ENCODE peak calls at places on chromosomes 5 and 9, in six cellular contexts. I is trophoblast cell, P is IMR-90, N is neuronal stem cell, V is H9, Q is H1. A is an unnamed sample.

GRCh38 chr5:59746261-59746765 is 147.2 kb downstream of the PDE4D start:
- DNase-seq in I (no peak), P (peak), N (no peak), V (no peak), Q (no peak), A (peak)

GRCh38 chr9:3525088-3525835 is 539 bp downstream of the RFX3 start:
- DNase-seq in I (no peak), P (no peak), N (no peak), V (no peak), Q (no peak), A (no peak)

GRCh38 chr5:144421411-144421810 is 250.7 kb downstream of the KCTD16 start:
- DNase-seq in I (peak), P (no peak), N (no peak), V (no peak), Q (no peak), A (peak)

GRCh38 chr5:137622850-137623249 is 113.0 kb downstream of the KLHL3 start:
- DNase-seq in I (peak), P (no peak), N (no peak), V (no peak), Q (no peak), A (no peak)

GRCh38 chr5:134609232-134609851 is 23.3 kb downstream of the SAR1B start:
- DNase-seq in I (no peak), P (no peak), N (no peak), V (no peak), Q (no peak), A (no peak)

GRCh38 chr9:97528529-97529230 is 27.2 kb downstream of the TMOD1 start:
- DNase-seq in I (peak), P (no peak), N (no peak), V (peak), Q (peak), A (no peak)

GRCh38 chr5:79983618-79984017 is 7.4 kb downstream of the MTX3 start:
- DNase-seq in I (no peak), P (no peak), N (no peak), V (no peak), Q (no peak), A (no peak)

GRCh38 chr5:122081541-122081940 is 3.5 kb upstream of the LOX start:
- DNase-seq in I (no peak), P (no peak), N (no peak), V (no peak), Q (no peak), A (no peak)

GRCh38 chr5:180343110-180343845 is 9.9 kb downstream of the GFPT2 start:
- DNase-seq in I (no peak), P (peak), N (no peak), V (peak), Q (peak), A (peak)

GRCh38 chr5:143933434-143933833 is 121.5 kb downstream of the HMHB1 start:
- DNase-seq in I (peak), P (no peak), N (no peak), V (no peak), Q (no peak), A (no peak)

GRCh38 chr9:114691046-114691955 is 9.3 kb upstream of the TEX48 start:
- DNase-seq in I (no peak), P (peak), N (no peak), V (no peak), Q (no peak), A (peak)

GRCh38 chr9:137437691-137438590 is 3.2 kb downstream of the ENTPD8 start:
- DNase-seq in I (no peak), P (no peak), N (no peak), V (no peak), Q (no peak), A (no peak)

GRCh38 chr5:146586752-146587151 is 70.8 kb upstream of the GPR151 start:
- DNase-seq in I (no peak), P (no peak), N (no peak), V (no peak), Q (no peak), A (no peak)

GRCh38 chr5:178207183-178207916 is 3.0 kb downstream of the HNRNPAB start:
- DNase-seq in I (no peak), P (peak), N (no peak), V (no peak), Q (no peak), A (no peak)

GRCh38 chr9:88949425-88949824 is 41.8 kb upstream of the S1PR3 start:
- DNase-seq in I (no peak), P (peak), N (no peak), V (no peak), Q (no peak), A (peak)

GRCh38 chr9:118170032-118170955 is 466.1 kb downstream of the TLR4 start:
- DNase-seq in I (peak), P (no peak), N (peak), V (peak), Q (peak), A (peak)

GRCh38 chr5:43592363-43592762 is 10.6 kb upstream of the NNT start:
- DNase-seq in I (no peak), P (no peak), N (no peak), V (no peak), Q (no peak), A (no peak)

GRCh38 chr9:96782241-96782640 is 4.4 kb upstream of the ZNF510 start:
- DNase-seq in I (no peak), P (no peak), N (no peak), V (no peak), Q (no peak), A (no peak)

GRCh38 chr9:4298255-4299005 is 1.4 kb downstream of the GLIS3 start:
- DNase-seq in I (peak), P (peak), N (no peak), V (peak), Q (no peak), A (peak)

GRCh38 chr5:97400537-97400936 is 217.5 kb upstream of the RIOK2 start:
- DNase-seq in I (no peak), P (no peak), N (peak), V (no peak), Q (peak), A (no peak)

GRCh38 chr5:132886064-132886823 is 12.8 kb downstream of the LEAP2 start:
- DNase-seq in I (no peak), P (no peak), N (no peak), V (no peak), Q (no peak), A (no peak)

GRCh38 chr5:76332102-76332501 is 71.0 kb upstream of the IQGAP2 start:
- DNase-seq in I (no peak), P (no peak), N (no peak), V (no peak), Q (no peak), A (no peak)

GRCh38 chr5:6717247-6717646 is 4.0 kb downstream of the TENT4A start:
- DNase-seq in I (no peak), P (no peak), N (no peak), V (no peak), Q (no peak), A (no peak)

GRCh38 chr9:126915281-126915816 is 767 bp downstream of the RALGPS1 start:
- DNase-seq in I (peak), P (no peak), N (peak), V (peak), Q (no peak), A (no peak)

GRCh38 chr5:128109138-128109537 is 25.6 kb downstream of the SLC12A2 start:
- DNase-seq in I (no peak), P (no peak), N (no peak), V (no peak), Q (no peak), A (no peak)

GRCh38 chr5:112660359-112660758 is 77.3 kb upstream of the APC start:
- DNase-seq in I (no peak), P (no peak), N (no peak), V (no peak), Q (no peak), A (no peak)

GRCh38 chr9:127540664-127541041 is 71.4 kb upstream of the STXBP1 start:
- DNase-seq in I (no peak), P (no peak), N (no peak), V (peak), Q (no peak), A (peak)

GRCh38 chr5:96381526-96381925 is 51.5 kb downstream of the PCSK1 start:
- DNase-seq in I (no peak), P (no peak), N (no peak), V (no peak), Q (no peak), A (no peak)

GRCh38 chr9:29211681-29212589 is 1638.7 kb upstream of the C9orf72 start:
- DNase-seq in I (no peak), P (no peak), N (peak), V (peak), Q (no peak), A (peak)

GRCh38 chr9:136297766-136298735 is 5.8 kb downstream of the CCDC187 start:
- DNase-seq in I (no peak), P (no peak), N (no peak), V (no peak), Q (no peak), A (no peak)

GRCh38 chr5:51172853-51173635 is 210.2 kb upstream of the ISL1 start:
- DNase-seq in I (no peak), P (no peak), N (no peak), V (peak), Q (no peak), A (no peak)

GRCh38 chr5:10333154-10334006 is 20.1 kb upstream of the MARCHF6 start:
- DNase-seq in I (peak), P (peak), N (no peak), V (peak), Q (no peak), A (peak)

GRCh38 chr9:38060688-38061087 is 8.3 kb downstream of the SHB start:
- DNase-seq in I (no peak), P (no peak), N (no peak), V (no peak), Q (no peak), A (no peak)

GRCh38 chr9:133487331-133487725 is 8.4 kb upstream of the SLC2A6 start:
- DNase-seq in I (no peak), P (no peak), N (no peak), V (no peak), Q (no peak), A (no peak)

GRCh38 chr5:169745441-169746146 is 108.5 kb downstream of the DOCK2 start:
- DNase-seq in I (no peak), P (peak), N (no peak), V (no peak), Q (no peak), A (peak)

GRCh38 chr5:96426831-96427230 is 6.2 kb downstream of the PCSK1 start:
- DNase-seq in I (no peak), P (no peak), N (no peak), V (no peak), Q (no peak), A (no peak)

GRCh38 chr5:78644129-78644528 is 4.4 kb downstream of the LHFPL2 start:
- DNase-seq in I (no peak), P (no peak), N (no peak), V (no peak), Q (no peak), A (no peak)

GRCh38 chr5:123945548-123945947 is 433.6 kb downstream of the CSNK1G3 start:
- DNase-seq in I (no peak), P (no peak), N (no peak), V (no peak), Q (no peak), A (no peak)

GRCh38 chr9:87080512-87081225 is 133.4 kb upstream of the GAS1 start:
- DNase-seq in I (no peak), P (no peak), N (no peak), V (no peak), Q (no peak), A (peak)

GRCh38 chr5:128227984-128228383 is 144.4 kb downstream of the SLC12A2 start:
- DNase-seq in I (no peak), P (peak), N (no peak), V (no peak), Q (no peak), A (peak)

GRCh38 chr5:35783551-35783950 is 73.1 kb upstream of the IL7R start:
- DNase-seq in I (no peak), P (no peak), N (no peak), V (no peak), Q (no peak), A (no peak)

GRCh38 chr5:35781181-35781580 is 75.5 kb upstream of the IL7R start:
- DNase-seq in I (no peak), P (peak), N (no peak), V (no peak), Q (no peak), A (peak)

GRCh38 chr5:35777358-35778087 is 79.2 kb upstream of the IL7R start:
- DNase-seq in I (peak), P (peak), N (peak), V (peak), Q (no peak), A (peak)

GRCh38 chr5:35778259-35778769 is 78.4 kb upstream of the IL7R start:
- DNase-seq in I (no peak), P (no peak), N (no peak), V (no peak), Q (no peak), A (no peak)

DNA sequence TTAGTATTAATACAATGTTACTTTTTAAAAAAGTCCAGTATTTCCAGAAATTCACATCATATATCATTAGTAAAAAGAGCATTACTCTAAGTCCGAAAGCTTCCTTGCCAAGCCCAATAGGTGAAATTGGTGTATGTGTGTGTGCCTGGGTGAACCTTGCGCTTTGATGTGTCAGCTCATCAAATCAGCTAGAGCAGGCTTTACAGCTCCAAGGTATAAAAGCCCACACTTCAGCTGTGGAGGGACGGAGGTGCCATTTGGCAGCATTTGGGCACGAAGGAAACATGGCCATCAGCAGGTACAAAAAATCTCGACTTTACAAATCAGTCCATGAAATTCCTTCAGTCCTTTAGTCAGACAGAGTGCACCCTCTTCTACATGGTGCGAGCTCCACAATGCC is 76.5 kb upstream of the IL7R start:
- DNase-seq in I (no peak), P (no peak), N (no peak), V (no peak), Q (no peak), A (no peak)
- H2AFZ ChIP-seq in I (no peak), P (peak), N (no peak), V (no peak), Q (no peak), A (no peak)

GRCh38 chr5:159916841-159917761 is 819 bp downstream of the ADRA1B start:
- DNase-seq in I (no peak), P (no peak), N (no peak), V (no peak), Q (no peak), A (no peak)
- H3K9ac ChIP-seq in I (no peak), P (peak), N (peak), V (no peak), Q (no peak), A (no peak)

GRCh38 chr9:14910178-14910805 is at the start of gene FREM1:
- DNase-seq in I (no peak), P (no peak), N (peak), V (peak), Q (no peak), A (peak)
- H2AK5ac ChIP-seq in I (peak), P (no peak), N (no peak), V (no peak), Q (peak), A (no peak)

GRCh38 chr5:38557309-38557710 is 864 bp upstream of the LIFR start:
- DNase-seq in I (no peak), P (no peak), N (no peak), V (no peak), Q (no peak), A (no peak)
- H2AFZ ChIP-seq in I (peak), P (peak), N (peak), V (peak), Q (peak), A (peak)

DNA sequence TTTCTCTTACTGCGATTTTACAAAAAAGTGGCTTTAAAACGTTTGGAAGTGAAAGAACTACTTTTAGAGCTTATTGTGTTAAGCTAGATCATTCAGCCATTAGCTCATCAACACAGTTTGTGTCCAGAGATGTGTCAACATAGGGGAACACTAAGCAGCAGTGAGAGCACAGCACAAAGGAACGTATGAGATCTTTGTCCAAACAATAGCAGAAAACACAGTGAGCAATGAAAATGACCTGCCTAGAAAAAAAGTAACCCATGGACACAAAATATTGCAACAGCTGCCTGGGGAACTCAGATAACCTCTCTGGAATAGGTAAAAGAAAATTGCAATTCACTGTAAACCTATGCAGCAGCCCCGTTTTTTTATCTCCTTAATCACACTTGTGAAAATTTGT is 372.5 kb downstream of the ARHGEF28 start:
- DNase-seq in I (no peak), P (no peak), N (no peak), V (no peak), Q (no peak), A (no peak)
- H3K9ac ChIP-seq in I (no peak), P (no peak), N (no peak), V (no peak), Q (no peak), A (peak)

DNA sequence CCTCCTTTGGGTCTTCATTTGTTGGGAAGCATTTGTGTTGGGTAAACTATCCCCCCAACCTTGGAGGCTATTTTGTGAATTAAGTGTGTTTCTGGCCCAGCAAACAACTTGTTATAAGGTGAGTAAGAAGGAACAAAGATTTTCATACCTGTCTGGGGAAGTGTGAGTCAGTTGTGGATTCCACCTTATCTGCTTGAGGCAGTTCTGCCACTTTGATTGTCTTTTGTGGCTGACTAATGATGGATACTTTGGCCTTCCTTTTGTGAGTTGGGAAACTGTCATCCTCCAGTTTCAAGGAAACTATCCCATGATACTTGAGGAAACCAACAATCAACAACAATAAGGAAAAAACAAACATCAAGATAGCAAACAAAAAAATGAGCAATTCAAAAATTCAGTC is 24.6 kb upstream of the CER1 start:
- DNase-seq in I (peak), P (no peak), N (no peak), V (no peak), Q (no peak), A (no peak)
- H2AK5ac ChIP-seq in I (no peak), P (no peak), N (no peak), V (no peak), Q (no peak), A (no peak)

GRCh38 chr9:82152181-82152580 is 163.6 kb downstream of the SPATA31D1 start:
- DNase-seq in I (no peak), P (peak), N (no peak), V (no peak), Q (no peak), A (peak)

GRCh38 chr9:82147798-82148440 is 159.3 kb downstream of the SPATA31D1 start:
- DNase-seq in I (no peak), P (no peak), N (no peak), V (no peak), Q (no peak), A (no peak)

GRCh38 chr9:82153032-82153431 is 164.5 kb downstream of the SPATA31D1 start:
- DNase-seq in I (no peak), P (no peak), N (no peak), V (no peak), Q (no peak), A (no peak)

GRCh38 chr9:82148849-82149544 is 160.4 kb downstream of the SPATA31D1 start:
- DNase-seq in I (no peak), P (peak), N (no peak), V (no peak), Q (no peak), A (peak)

GRCh38 chr9:82149647-82150046 is 161.1 kb downstream of the SPATA31D1 start:
- DNase-seq in I (no peak), P (no peak), N (no peak), V (no peak), Q (no peak), A (no peak)
- H2AFZ ChIP-seq in I (no peak), P (no peak), N (no peak), V (no peak), Q (no peak), A (no peak)

GRCh38 chr5:32587067-32587551 is 1.8 kb downstream of the SUB1 start:
- DNase-seq in I (no peak), P (no peak), N (no peak), V (no peak), Q (no peak), A (no peak)
- H3K9ac ChIP-seq in I (no peak), P (no peak), N (no peak), V (no peak), Q (no peak), A (peak)

DNA sequence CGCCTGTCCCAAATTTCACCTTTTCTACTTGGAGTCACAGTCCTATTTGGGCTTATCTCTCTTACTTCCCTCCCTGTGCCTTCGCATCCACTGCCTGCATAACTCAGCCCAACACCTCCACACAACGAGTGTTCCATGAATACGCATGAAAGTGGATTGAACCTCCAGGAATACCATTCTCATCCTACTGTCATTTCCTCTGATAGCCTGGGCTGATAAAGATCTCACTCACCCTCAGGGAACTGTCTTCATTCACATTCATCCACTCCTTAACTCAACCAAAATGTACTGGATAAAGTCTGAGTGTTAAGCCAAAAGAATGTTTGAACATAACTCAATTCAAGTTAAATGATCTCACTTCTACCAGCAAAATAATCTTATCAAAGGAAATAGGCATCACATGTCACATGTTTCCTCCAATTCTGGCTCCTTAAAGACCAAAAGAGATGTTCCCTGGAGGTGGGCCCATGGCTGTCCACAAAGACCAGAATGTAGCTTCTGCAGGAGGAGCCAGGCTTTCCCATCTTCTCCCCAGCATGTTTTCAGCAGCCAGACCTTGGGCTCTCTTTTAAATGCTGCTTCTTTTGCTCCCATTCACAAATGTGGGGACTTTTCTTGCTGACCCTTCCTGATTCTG is 28.4 kb upstream of the TRIO start:
- DNase-seq in I (peak), P (no peak), N (no peak), V (no peak), Q (no peak), A (no peak)
- H2AK5ac ChIP-seq in I (no peak), P (peak), N (no peak), V (no peak), Q (no peak), A (no peak)